ENCODE peak calls at places on chromosomes 2 and 18, in four cellular contexts. Q is HCT116, H is thyroid gland, L is stomach. X is an unnamed sample.

GRCh38 chr2:100877555-100877954 is 57.6 kb downstream of the NPAS2 start:
- DNase-seq in Q (no peak), H (no peak), L (peak), X (peak)

GRCh38 chr2:200144571-200144970 is 161.9 kb upstream of the SPATS2L start:
- DNase-seq in Q (no peak), H (no peak), L (no peak), X (no peak)

GRCh38 chr2:73333564-73333963 is 40.2 kb upstream of the EGR4 start:
- DNase-seq in Q (no peak), H (no peak), L (no peak), X (no peak)

GRCh38 chr18:57619881-57620280 is 1.8 kb downstream of the NARS1 start:
- DNase-seq in Q (no peak), H (no peak), L (no peak), X (no peak)

GRCh38 chr2:71700880-71701397 is 247.6 kb downstream of the DYSF start:
- DNase-seq in Q (no peak), H (peak), L (no peak), X (no peak)

GRCh38 chr2:96108578-96109561 is 7.5 kb downstream of the ADRA2B start:
- DNase-seq in Q (no peak), H (no peak), L (no peak), X (no peak)

GRCh38 chr2:95231723-95232122 is 24.4 kb downstream of the ZNF892 start:
- DNase-seq in Q (peak), H (peak), L (peak), X (peak)

GRCh38 chr2:62801814-62802524 is 96.5 kb downstream of the EHBP1 start:
- DNase-seq in Q (no peak), H (no peak), L (no peak), X (no peak)

GRCh38 chr18:49892148-49892924 is 79.0 kb upstream of the ACAA2 start:
- DNase-seq in Q (peak), H (no peak), L (no peak), X (no peak)

GRCh38 chr18:41484069-41484468 is 471.0 kb upstream of the PIK3C3 start:
- DNase-seq in Q (no peak), H (no peak), L (no peak), X (no peak)

GRCh38 chr2:152445791-152446201 is 110.8 kb downstream of the FMNL2 start:
- DNase-seq in Q (no peak), H (no peak), L (no peak), X (peak)

GRCh38 chr2:174326880-174327558 is 7.7 kb upstream of the SP9 start:
- DNase-seq in Q (no peak), H (no peak), L (no peak), X (no peak)

GRCh38 chr2:220273082-220273481 is 645.7 kb downstream of the SLC4A3 start:
- DNase-seq in Q (no peak), H (no peak), L (no peak), X (no peak)

GRCh38 chr2:230410861-230411464 is 5.0 kb upstream of the SP100 start:
- DNase-seq in Q (no peak), H (no peak), L (no peak), X (no peak)

GRCh38 chr2:85324639-85325465 is 2.9 kb downstream of the TGOLN2 start:
- DNase-seq in Q (no peak), H (no peak), L (no peak), X (no peak)

GRCh38 chr18:23938046-23938756 is 76.4 kb upstream of the TTC39C start:
- DNase-seq in Q (no peak), H (no peak), L (no peak), X (no peak)

GRCh38 chr2:216426938-216427337 is 14.7 kb downstream of the SMARCAL1 start:
- DNase-seq in Q (no peak), H (no peak), L (no peak), X (peak)

GRCh38 chr18:58013241-58014211 is 30.5 kb upstream of the NEDD4L start:
- DNase-seq in Q (no peak), H (no peak), L (peak), X (no peak)

GRCh38 chr2:84493494-84493893 is 22.8 kb upstream of the DNAH6 start:
- DNase-seq in Q (no peak), H (no peak), L (no peak), X (peak)

GRCh38 chr2:46187112-46187618 is 110.0 kb upstream of the EPAS1 start:
- DNase-seq in Q (no peak), H (no peak), L (peak), X (no peak)

GRCh38 chr2:10310489-10310888 is 7.8 kb downstream of the HPCAL1 start:
- DNase-seq in Q (no peak), H (no peak), L (no peak), X (no peak)

GRCh38 chr2:25270061-25270460 is 71.7 kb downstream of the DNMT3A start:
- DNase-seq in Q (no peak), H (no peak), L (no peak), X (no peak)

GRCh38 chr2:226550801-226551200 is 248.8 kb downstream of the IRS1 start:
- DNase-seq in Q (no peak), H (no peak), L (no peak), X (no peak)

GRCh38 chr2:191892391-191892790 is 45.5 kb upstream of the CAVIN2 start:
- DNase-seq in Q (no peak), H (no peak), L (no peak), X (no peak)

GRCh38 chr18:10487161-10487560 is 32.7 kb downstream of the APCDD1 start:
- DNase-seq in Q (no peak), H (no peak), L (no peak), X (no peak)

GRCh38 chr2:128196026-128196822 is 105.2 kb downstream of the UGGT1 start:
- DNase-seq in Q (no peak), H (no peak), L (peak), X (no peak)

GRCh38 chr2:174074831-174075230 is 109.7 kb upstream of the SP3 start:
- DNase-seq in Q (no peak), H (no peak), L (no peak), X (no peak)

GRCh38 chr2:85255813-85256581 is 71.8 kb downstream of the TGOLN2 start:
- DNase-seq in Q (no peak), H (peak), L (no peak), X (no peak)

GRCh38 chr18:74862094-74862493 is 264.4 kb downstream of the ZNF407 start:
- DNase-seq in Q (no peak), H (no peak), L (no peak), X (no peak)

GRCh38 chr2:223797073-223797472 is 40.3 kb downstream of the AP1S3 start:
- DNase-seq in Q (peak), H (no peak), L (peak), X (peak)

GRCh38 chr2:106053581-106053980 is 140.5 kb downstream of the UXS1 start:
- DNase-seq in Q (no peak), H (no peak), L (no peak), X (no peak)

GRCh38 chr18:42412896-42413295 is 457.9 kb downstream of the PIK3C3 start:
- DNase-seq in Q (no peak), H (no peak), L (no peak), X (no peak)

GRCh38 chr2:147311058-147311429 is 533.8 kb upstream of the ACVR2A start:
- DNase-seq in Q (no peak), H (no peak), L (no peak), X (no peak)

GRCh38 chr2:201059961-201060525 is 11.4 kb downstream of the HYCC2 start:
- DNase-seq in Q (no peak), H (no peak), L (no peak), X (no peak)

GRCh38 chr2:147567131-147567530 is 277.7 kb upstream of the ACVR2A start:
- DNase-seq in Q (no peak), H (no peak), L (no peak), X (no peak)

GRCh38 chr2:35067420-35067819 is 1288.2 kb upstream of the CRIM1 start:
- DNase-seq in Q (no peak), H (no peak), L (no peak), X (no peak)

GRCh38 chr2:46847726-46848421 is 67.7 kb downstream of the MCFD2 start:
- DNase-seq in Q (no peak), H (no peak), L (no peak), X (no peak)

GRCh38 chr2:240451108-240451611 is 15.7 kb downstream of the GPC1 start:
- DNase-seq in Q (no peak), H (no peak), L (no peak), X (no peak)

DNA sequence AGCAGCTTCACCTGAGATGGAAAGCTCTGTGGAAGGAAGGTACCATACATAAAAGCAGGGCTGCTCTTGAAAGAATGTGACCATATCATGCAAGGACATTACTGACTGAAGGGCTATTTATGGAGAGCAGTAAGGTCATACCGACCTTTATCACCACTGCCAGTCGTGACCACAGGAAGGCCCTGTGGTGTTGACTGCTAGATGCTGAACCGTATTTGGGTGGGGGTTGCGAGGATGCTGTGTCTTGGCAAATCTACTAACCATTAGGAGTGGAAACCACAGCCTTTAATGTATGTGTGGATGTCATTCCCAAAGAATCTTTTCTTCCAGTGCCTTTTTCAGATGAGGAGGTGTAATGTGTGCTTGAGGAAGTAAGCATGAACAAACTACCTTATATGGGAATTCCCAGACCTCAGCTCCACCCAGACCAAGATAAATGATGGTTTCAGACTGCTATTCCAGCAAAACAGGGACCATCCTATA is 60.8 kb downstream of the LIMS1 start:
- DNase-seq in Q (no peak), H (no peak), L (no peak), X (no peak)
- TF ChIP-seq POLR2A in Q (no peak), H (no peak), L (no peak), X (no peak)

GRCh38 chr2:208253518-208254117 is 1.3 kb downstream of the IDH1 start:
- DNase-seq in Q (no peak), H (no peak), L (no peak), X (no peak)
- TF ChIP-seq POLR2A in Q (no peak), H (no peak), L (no peak), X (no peak)

GRCh38 chr2:231707625-231708049 is 688 bp upstream of the PTMA start:
- DNase-seq in Q (peak), H (no peak), L (no peak), X (no peak)
- TF ChIP-seq POLR2A in Q (peak), H (peak), L (no peak), X (peak)

GRCh38 chr18:48848641-48849143 is 102.1 kb downstream of the SMAD7 start:
- DNase-seq in Q (no peak), H (no peak), L (no peak), X (no peak)
- TF ChIP-seq POLR2A in Q (no peak), H (no peak), L (no peak), X (no peak)

DNA sequence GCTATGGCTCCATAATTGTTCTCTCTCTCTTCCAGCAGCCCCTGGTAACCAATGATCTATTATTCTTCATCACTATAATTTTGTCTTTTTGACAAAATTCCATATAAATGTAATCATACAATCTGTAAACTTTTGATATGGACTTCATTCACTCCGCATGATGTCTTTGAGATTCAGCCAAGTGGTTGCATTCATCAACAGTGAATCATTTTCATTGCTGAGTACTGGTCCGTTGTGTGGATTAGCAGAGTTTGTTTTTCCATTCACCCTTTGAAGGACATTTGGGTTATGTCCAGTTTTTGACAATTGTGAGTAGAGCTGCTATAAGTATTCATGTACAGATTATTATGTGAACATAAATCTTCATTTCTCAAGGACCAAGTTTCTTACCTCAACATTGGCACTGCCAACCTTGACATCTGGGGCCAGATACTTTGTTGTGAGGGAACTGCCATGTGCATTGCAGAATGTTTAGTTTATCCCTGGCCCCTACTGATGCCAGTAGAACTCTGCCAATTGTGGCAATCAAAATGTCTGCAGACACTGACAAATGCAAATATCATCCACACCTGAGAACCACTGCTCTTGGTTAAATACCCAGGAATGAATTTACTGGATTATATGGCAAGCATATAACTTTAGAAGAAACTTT is 48.4 kb upstream of the BCL2L11 start:
- DNase-seq in Q (no peak), H (no peak), L (no peak), X (peak)
- TF ChIP-seq POLR2A in Q (no peak), H (no peak), L (no peak), X (no peak)

X was measured in H54.